ENCODE peak calls at places on chromosomes 13 and 19, in five cellular contexts. One of them, this sample, is unnamed.

GRCh38 chr13:20891768-20892167 is 10.8 kb downstream of the XPO4 start:
- DNase-seq in AG09319: no peak
- DNase-seq in stimulated activated CD8-positive, alpha-beta memory T cell treated with anti-CD3 and anti-CD28 coated beads, Interleukin-15, amount 100 ng/mL, for 4 hours: no peak
- DNase-seq in amygdala: no peak
- DNase-seq in stimulated activated naive CD8-positive, alpha-beta T cell treated with anti-CD3 and anti-CD28 coated beads, Interleukin-15, amount 100 ng/mL, for 72 hours: no peak
- DNase-seq in this sample: no peak

GRCh38 chr13:30148171-30148754 is 159.1 kb downstream of the KATNAL1 start:
- DNase-seq in amygdala: no peak
- DNase-seq in stimulated activated naive CD8-positive, alpha-beta T cell treated with anti-CD3 and anti-CD28 coated beads, Interleukin-15, amount 100 ng/mL, for 72 hours: no peak
- DNase-seq in stimulated activated CD8-positive, alpha-beta memory T cell treated with anti-CD3 and anti-CD28 coated beads, Interleukin-15, amount 100 ng/mL, for 4 hours: no peak
- DNase-seq in AG09319: no peak
- DNase-seq in this sample: no peak

GRCh38 chr13:93559718-93560117 is 333.1 kb downstream of the GPC6 start:
- DNase-seq in stimulated activated CD8-positive, alpha-beta memory T cell treated with anti-CD3 and anti-CD28 coated beads, Interleukin-15, amount 100 ng/mL, for 4 hours: no peak
- DNase-seq in stimulated activated naive CD8-positive, alpha-beta T cell treated with anti-CD3 and anti-CD28 coated beads, Interleukin-15, amount 100 ng/mL, for 72 hours: no peak
- DNase-seq in amygdala: no peak
- DNase-seq in AG09319: no peak
- DNase-seq in this sample: peak; percentile 18

GRCh38 chr13:29551214-29551613 is 44.3 kb downstream of the SLC7A1 start:
- DNase-seq in amygdala: no peak
- DNase-seq in stimulated activated naive CD8-positive, alpha-beta T cell treated with anti-CD3 and anti-CD28 coated beads, Interleukin-15, amount 100 ng/mL, for 72 hours: no peak
- DNase-seq in stimulated activated CD8-positive, alpha-beta memory T cell treated with anti-CD3 and anti-CD28 coated beads, Interleukin-15, amount 100 ng/mL, for 4 hours: no peak
- DNase-seq in AG09319: no peak
- DNase-seq in this sample: no peak

GRCh38 chr13:114136576-114136975 is 4.2 kb upstream of the RASA3 start:
- DNase-seq in AG09319: no peak
- DNase-seq in stimulated activated naive CD8-positive, alpha-beta T cell treated with anti-CD3 and anti-CD28 coated beads, Interleukin-15, amount 100 ng/mL, for 72 hours: no peak
- DNase-seq in amygdala: no peak
- DNase-seq in stimulated activated CD8-positive, alpha-beta memory T cell treated with anti-CD3 and anti-CD28 coated beads, Interleukin-15, amount 100 ng/mL, for 4 hours: no peak
- DNase-seq in this sample: no peak

GRCh38 chr13:46622918-46623256 is 69.9 kb downstream of the LRCH1 start:
- DNase-seq in amygdala: no peak
- DNase-seq in stimulated activated CD8-positive, alpha-beta memory T cell treated with anti-CD3 and anti-CD28 coated beads, Interleukin-15, amount 100 ng/mL, for 4 hours: no peak
- DNase-seq in AG09319: peak; percentile 63
- DNase-seq in stimulated activated naive CD8-positive, alpha-beta T cell treated with anti-CD3 and anti-CD28 coated beads, Interleukin-15, amount 100 ng/mL, for 72 hours: no peak
- DNase-seq in this sample: peak; percentile 94

GRCh38 chr13:30809787-30810186 is 74.4 kb downstream of the ALOX5AP start:
- DNase-seq in amygdala: no peak
- DNase-seq in AG09319: no peak
- DNase-seq in stimulated activated naive CD8-positive, alpha-beta T cell treated with anti-CD3 and anti-CD28 coated beads, Interleukin-15, amount 100 ng/mL, for 72 hours: no peak
- DNase-seq in stimulated activated CD8-positive, alpha-beta memory T cell treated with anti-CD3 and anti-CD28 coated beads, Interleukin-15, amount 100 ng/mL, for 4 hours: no peak
- DNase-seq in this sample: no peak

GRCh38 chr19:40605201-40605971 is 4.2 kb downstream of the LTBP4 start:
- DNase-seq in AG09319: no peak
- DNase-seq in stimulated activated CD8-positive, alpha-beta memory T cell treated with anti-CD3 and anti-CD28 coated beads, Interleukin-15, amount 100 ng/mL, for 4 hours: peak; percentile 81
- DNase-seq in stimulated activated naive CD8-positive, alpha-beta T cell treated with anti-CD3 and anti-CD28 coated beads, Interleukin-15, amount 100 ng/mL, for 72 hours: peak; percentile 79
- DNase-seq in amygdala: no peak
- DNase-seq in this sample: peak; percentile 31

GRCh38 chr13:100497394-100497793 is 91.2 kb downstream of the GGACT start:
- DNase-seq in amygdala: no peak
- DNase-seq in stimulated activated CD8-positive, alpha-beta memory T cell treated with anti-CD3 and anti-CD28 coated beads, Interleukin-15, amount 100 ng/mL, for 4 hours: no peak
- DNase-seq in AG09319: no peak
- DNase-seq in stimulated activated naive CD8-positive, alpha-beta T cell treated with anti-CD3 and anti-CD28 coated beads, Interleukin-15, amount 100 ng/mL, for 72 hours: no peak
- DNase-seq in this sample: no peak

GRCh38 chr19:35136977-35137702 is 1.5 kb upstream of the FXYD1 start:
- DNase-seq in stimulated activated naive CD8-positive, alpha-beta T cell treated with anti-CD3 and anti-CD28 coated beads, Interleukin-15, amount 100 ng/mL, for 72 hours: no peak
- DNase-seq in amygdala: no peak
- DNase-seq in AG09319: no peak
- DNase-seq in stimulated activated CD8-positive, alpha-beta memory T cell treated with anti-CD3 and anti-CD28 coated beads, Interleukin-15, amount 100 ng/mL, for 4 hours: no peak
- DNase-seq in this sample: no peak

GRCh38 chr19:49689133-49690072 is at the start of gene ADM5:
- DNase-seq in stimulated activated CD8-positive, alpha-beta memory T cell treated with anti-CD3 and anti-CD28 coated beads, Interleukin-15, amount 100 ng/mL, for 4 hours: no peak
- DNase-seq in amygdala: no peak
- DNase-seq in AG09319: no peak
- DNase-seq in stimulated activated naive CD8-positive, alpha-beta T cell treated with anti-CD3 and anti-CD28 coated beads, Interleukin-15, amount 100 ng/mL, for 72 hours: no peak
- DNase-seq in this sample: no peak

GRCh38 chr19:42140125-42140754 is 8.0 kb upstream of the POU2F2 start:
- DNase-seq in AG09319: no peak
- DNase-seq in stimulated activated CD8-positive, alpha-beta memory T cell treated with anti-CD3 and anti-CD28 coated beads, Interleukin-15, amount 100 ng/mL, for 4 hours: no peak
- DNase-seq in amygdala: no peak
- DNase-seq in stimulated activated naive CD8-positive, alpha-beta T cell treated with anti-CD3 and anti-CD28 coated beads, Interleukin-15, amount 100 ng/mL, for 72 hours: no peak
- DNase-seq in this sample: no peak

GRCh38 chr13:101841687-101842086 is 389.2 kb downstream of the ITGBL1 start:
- DNase-seq in stimulated activated CD8-positive, alpha-beta memory T cell treated with anti-CD3 and anti-CD28 coated beads, Interleukin-15, amount 100 ng/mL, for 4 hours: no peak
- DNase-seq in amygdala: no peak
- DNase-seq in AG09319: no peak
- DNase-seq in stimulated activated naive CD8-positive, alpha-beta T cell treated with anti-CD3 and anti-CD28 coated beads, Interleukin-15, amount 100 ng/mL, for 72 hours: no peak
- DNase-seq in this sample: no peak

GRCh38 chr13:51502206-51502651 is 49.4 kb upstream of the INTS6 start:
- DNase-seq in AG09319: no peak
- DNase-seq in stimulated activated CD8-positive, alpha-beta memory T cell treated with anti-CD3 and anti-CD28 coated beads, Interleukin-15, amount 100 ng/mL, for 4 hours: no peak
- DNase-seq in amygdala: no peak
- DNase-seq in stimulated activated naive CD8-positive, alpha-beta T cell treated with anti-CD3 and anti-CD28 coated beads, Interleukin-15, amount 100 ng/mL, for 72 hours: peak; percentile 33
- DNase-seq in this sample: no peak

GRCh38 chr19:7122701-7123100 is 53.2 kb downstream of the ZNF557 start:
- DNase-seq in amygdala: no peak
- DNase-seq in stimulated activated CD8-positive, alpha-beta memory T cell treated with anti-CD3 and anti-CD28 coated beads, Interleukin-15, amount 100 ng/mL, for 4 hours: no peak
- DNase-seq in AG09319: no peak
- DNase-seq in stimulated activated naive CD8-positive, alpha-beta T cell treated with anti-CD3 and anti-CD28 coated beads, Interleukin-15, amount 100 ng/mL, for 72 hours: no peak
- DNase-seq in this sample: no peak

GRCh38 chr19:15971217-15971616 is 22.4 kb downstream of the OR10H4 start:
- DNase-seq in stimulated activated naive CD8-positive, alpha-beta T cell treated with anti-CD3 and anti-CD28 coated beads, Interleukin-15, amount 100 ng/mL, for 72 hours: no peak
- DNase-seq in amygdala: no peak
- DNase-seq in AG09319: no peak
- DNase-seq in stimulated activated CD8-positive, alpha-beta memory T cell treated with anti-CD3 and anti-CD28 coated beads, Interleukin-15, amount 100 ng/mL, for 4 hours: no peak
- DNase-seq in this sample: no peak

GRCh38 chr19:46080561-46080960 is 39.8 kb upstream of the IGFL4 start:
- DNase-seq in stimulated activated naive CD8-positive, alpha-beta T cell treated with anti-CD3 and anti-CD28 coated beads, Interleukin-15, amount 100 ng/mL, for 72 hours: no peak
- DNase-seq in stimulated activated CD8-positive, alpha-beta memory T cell treated with anti-CD3 and anti-CD28 coated beads, Interleukin-15, amount 100 ng/mL, for 4 hours: no peak
- DNase-seq in amygdala: no peak
- DNase-seq in AG09319: no peak
- DNase-seq in this sample: no peak

GRCh38 chr19:41319500-41320184 is 9.7 kb downstream of the CCDC97 start:
- DNase-seq in stimulated activated naive CD8-positive, alpha-beta T cell treated with anti-CD3 and anti-CD28 coated beads, Interleukin-15, amount 100 ng/mL, for 72 hours: no peak
- DNase-seq in amygdala: no peak
- DNase-seq in stimulated activated CD8-positive, alpha-beta memory T cell treated with anti-CD3 and anti-CD28 coated beads, Interleukin-15, amount 100 ng/mL, for 4 hours: no peak
- DNase-seq in AG09319: no peak
- DNase-seq in this sample: no peak

GRCh38 chr19:54096642-54097106 is 3.9 kb downstream of the OSCAR start:
- DNase-seq in AG09319: peak; percentile 25
- DNase-seq in amygdala: no peak
- DNase-seq in stimulated activated CD8-positive, alpha-beta memory T cell treated with anti-CD3 and anti-CD28 coated beads, Interleukin-15, amount 100 ng/mL, for 4 hours: no peak
- DNase-seq in stimulated activated naive CD8-positive, alpha-beta T cell treated with anti-CD3 and anti-CD28 coated beads, Interleukin-15, amount 100 ng/mL, for 72 hours: no peak
- DNase-seq in this sample: no peak

GRCh38 chr19:54209748-54210494 is 9.3 kb downstream of the RPS9 start:
- DNase-seq in amygdala: no peak
- DNase-seq in AG09319: peak; percentile 93
- DNase-seq in stimulated activated naive CD8-positive, alpha-beta T cell treated with anti-CD3 and anti-CD28 coated beads, Interleukin-15, amount 100 ng/mL, for 72 hours: no peak
- DNase-seq in stimulated activated CD8-positive, alpha-beta memory T cell treated with anti-CD3 and anti-CD28 coated beads, Interleukin-15, amount 100 ng/mL, for 4 hours: no peak
- DNase-seq in this sample: peak; percentile 28

GRCh38 chr19:55686311-55687050 is 11.5 kb downstream of the EPN1 start:
- DNase-seq in stimulated activated naive CD8-positive, alpha-beta T cell treated with anti-CD3 and anti-CD28 coated beads, Interleukin-15, amount 100 ng/mL, for 72 hours: no peak
- DNase-seq in AG09319: no peak
- DNase-seq in amygdala: no peak
- DNase-seq in stimulated activated CD8-positive, alpha-beta memory T cell treated with anti-CD3 and anti-CD28 coated beads, Interleukin-15, amount 100 ng/mL, for 4 hours: no peak
- DNase-seq in this sample: no peak

GRCh38 chr13:99827011-99827410 is 144.6 kb downstream of the ZIC5 start:
- DNase-seq in stimulated activated CD8-positive, alpha-beta memory T cell treated with anti-CD3 and anti-CD28 coated beads, Interleukin-15, amount 100 ng/mL, for 4 hours: no peak
- DNase-seq in AG09319: no peak
- DNase-seq in amygdala: no peak
- DNase-seq in stimulated activated naive CD8-positive, alpha-beta T cell treated with anti-CD3 and anti-CD28 coated beads, Interleukin-15, amount 100 ng/mL, for 72 hours: no peak
- DNase-seq in this sample: no peak

GRCh38 chr13:49560270-49561063 is 24.9 kb downstream of the RCBTB1 start:
- DNase-seq in AG09319: peak; percentile 24
- DNase-seq in amygdala: no peak
- DNase-seq in stimulated activated CD8-positive, alpha-beta memory T cell treated with anti-CD3 and anti-CD28 coated beads, Interleukin-15, amount 100 ng/mL, for 4 hours: no peak
- DNase-seq in stimulated activated naive CD8-positive, alpha-beta T cell treated with anti-CD3 and anti-CD28 coated beads, Interleukin-15, amount 100 ng/mL, for 72 hours: no peak
- DNase-seq in this sample: no peak

GRCh38 chr13:101053289-101053688 is 363.0 kb downstream of the NALCN start:
- DNase-seq in AG09319: no peak
- DNase-seq in stimulated activated naive CD8-positive, alpha-beta T cell treated with anti-CD3 and anti-CD28 coated beads, Interleukin-15, amount 100 ng/mL, for 72 hours: no peak
- DNase-seq in amygdala: no peak
- DNase-seq in stimulated activated CD8-positive, alpha-beta memory T cell treated with anti-CD3 and anti-CD28 coated beads, Interleukin-15, amount 100 ng/mL, for 4 hours: no peak
- DNase-seq in this sample: no peak

GRCh38 chr13:29457299-29457698 is 138.2 kb downstream of the SLC7A1 start:
- DNase-seq in amygdala: no peak
- DNase-seq in stimulated activated CD8-positive, alpha-beta memory T cell treated with anti-CD3 and anti-CD28 coated beads, Interleukin-15, amount 100 ng/mL, for 4 hours: no peak
- DNase-seq in AG09319: no peak
- DNase-seq in stimulated activated naive CD8-positive, alpha-beta T cell treated with anti-CD3 and anti-CD28 coated beads, Interleukin-15, amount 100 ng/mL, for 72 hours: no peak
- DNase-seq in this sample: no peak